ENCODE peak calls at places on chromosomes 12 and 14, in ten cellular contexts. W is esophagus squamous epithelium, L is PC-3, B is GM12865, F is Peyer's patch, C is body of pancreas, V is pancreas, K is HepG2, N is uterus, Q is GM23338. X is an unnamed sample.

GRCh38 chr14:22513066-22513812 is 75.8 kb downstream of the DAD1 start:
- DNase-seq in W (no peak), L (no peak), B (no peak), F (no peak), C (no peak), V (no peak), K (no peak), N (no peak), Q (no peak), X (no peak)

GRCh38 chr14:52031781-52032180 is 37.1 kb downstream of the NID2 start:
- DNase-seq in W (no peak), L (no peak), B (no peak), F (no peak), C (peak; percentile 83), V (no peak), K (no peak), N (peak; percentile 60), Q (no peak), X (no peak)

GRCh38 chr14:53183611-53184010 is 30.5 kb upstream of the DDHD1 start:
- DNase-seq in W (no peak), L (no peak), B (no peak), F (no peak), C (no peak), V (no peak), K (no peak), N (no peak), Q (no peak), X (no peak)

GRCh38 chr14:54672688-54673087 is 105.8 kb downstream of the SAMD4A start:
- DNase-seq in W (no peak), L (no peak), B (peak; percentile 23), F (no peak), C (no peak), V (no peak), K (no peak), N (no peak), Q (no peak), X (no peak)

GRCh38 chr12:30877110-30877875 is 49.3 kb upstream of the TSPAN11 start:
- DNase-seq in W (no peak), L (no peak), B (no peak), F (no peak), C (no peak), V (no peak), K (no peak), N (no peak), Q (peak; percentile 24), X (no peak)

GRCh38 chr14:33207467-33208015 is 268.9 kb downstream of the NPAS3 start:
- DNase-seq in W (no peak), L (no peak), B (no peak), F (no peak), C (no peak), V (no peak), K (no peak), N (no peak), Q (no peak), X (no peak)

GRCh38 chr12:82034769-82035168 is 275.6 kb upstream of the PPFIA2 start:
- DNase-seq in W (no peak), L (no peak), B (no peak), F (no peak), C (no peak), V (no peak), K (no peak), N (no peak), Q (peak; percentile 7), X (no peak)

GRCh38 chr14:76698631-76699030 is 62.6 kb upstream of the VASH1 start:
- DNase-seq in W (no peak), L (no peak), B (no peak), F (peak; percentile 9), C (no peak), V (no peak), K (no peak), N (no peak), Q (no peak), X (no peak)

GRCh38 chr12:55935742-55936151 is 4.8 kb downstream of the DGKA start:
- DNase-seq in W (no peak), L (no peak), B (no peak), F (peak; percentile 52), C (no peak), V (peak; percentile 66), K (no peak), N (peak; percentile 52), Q (peak; percentile 54), X (no peak)

GRCh38 chr12:123519151-123520001 is 14.1 kb downstream of the RILPL1 start:
- DNase-seq in W (no peak), L (no peak), B (no peak), F (no peak), C (peak; percentile 68), V (no peak), K (peak; percentile 84), N (no peak), Q (peak; percentile 38), X (peak; percentile 94)

GRCh38 chr12:65622056-65622455 is 202.2 kb upstream of the HMGA2 start:
- DNase-seq in W (no peak), L (no peak), B (no peak), F (no peak), C (no peak), V (no peak), K (no peak), N (no peak), Q (no peak), X (no peak)

GRCh38 chr12:38175538-38175937 is 141.0 kb upstream of the ALG10B start:
- DNase-seq in W (no peak), L (peak; percentile 73), B (no peak), F (no peak), C (no peak), V (no peak), K (no peak), N (no peak), Q (no peak), X (no peak)

GRCh38 chr12:88559772-88560171 is 20.5 kb downstream of the KITLG start:
- DNase-seq in W (no peak), L (no peak), B (peak; percentile 8), F (no peak), C (no peak), V (no peak), K (no peak), N (no peak), Q (no peak), X (no peak)

GRCh38 chr12:82326905-82327503 is 31.2 kb downstream of the CCDC59 start:
- DNase-seq in W (no peak), L (peak; percentile 52), B (peak; percentile 16), F (no peak), C (no peak), V (no peak), K (peak; percentile 13), N (no peak), Q (peak; percentile 51), X (no peak)

GRCh38 chr12:56574210-56574609 is 52.6 kb downstream of the RBMS2 start:
- DNase-seq in W (no peak), L (peak; percentile 24), B (no peak), F (no peak), C (no peak), V (no peak), K (no peak), N (no peak), Q (no peak), X (no peak)

GRCh38 chr12:83823386-83824045 is 1089.1 kb downstream of the SLC6A15 start:
- DNase-seq in W (no peak), L (peak; percentile 64), B (peak; percentile 86), F (no peak), C (peak; percentile 28), V (no peak), K (peak; percentile 27), N (no peak), Q (peak; percentile 84), X (no peak)

DNA sequence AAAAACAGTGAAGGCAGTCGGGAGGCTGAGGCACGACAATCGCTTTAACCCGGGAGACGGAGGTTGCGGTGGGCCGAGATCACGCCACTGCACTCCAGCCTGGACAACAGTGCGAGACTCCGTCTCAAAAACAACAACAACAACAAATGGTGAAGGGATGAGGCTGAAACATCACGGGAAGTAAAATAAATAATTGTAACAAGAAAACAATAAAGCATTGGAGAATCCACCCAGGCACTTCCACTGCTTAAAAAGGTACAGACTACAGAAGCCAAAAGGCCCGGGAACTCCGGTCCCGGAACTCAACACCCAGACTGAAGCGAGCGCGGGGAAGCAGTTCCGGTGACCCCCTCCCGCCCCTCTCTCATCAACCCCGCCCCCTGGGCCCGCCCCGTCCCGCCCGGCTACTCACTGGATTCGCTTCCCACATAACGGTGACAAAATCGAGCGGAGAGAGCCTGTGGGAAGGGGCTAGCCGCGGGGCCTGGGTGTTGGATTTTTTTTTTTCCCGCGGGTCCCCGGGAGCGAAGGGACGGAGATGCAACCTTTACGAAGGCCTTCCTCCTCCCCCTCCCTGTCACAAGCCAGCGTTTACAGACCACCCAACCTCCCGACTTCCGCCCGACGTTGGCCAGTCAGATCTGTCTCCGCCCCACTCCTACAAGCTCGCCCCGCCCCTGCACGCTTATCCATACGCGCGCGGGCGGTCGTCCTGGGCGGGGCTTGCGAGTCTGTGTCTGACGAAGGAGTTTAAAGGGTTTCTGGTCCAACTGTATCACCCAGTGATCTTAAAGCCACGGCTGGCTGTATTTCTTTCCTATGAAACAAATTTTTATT is at the start of gene PARP11:
- DNase-seq in W (peak; percentile 83), L (peak; percentile 82), B (peak; percentile 97), F (peak; percentile 99), C (peak; percentile 96), V (peak; percentile 97), K (peak; percentile 91), N (peak; percentile 97), Q (peak; percentile 99), X (peak; percentile 96)
- H3K4me3 ChIP-seq in W (peak within 1 kb of the TSS; percentile 61), L (peak within 1 kb of the TSS; percentile 79), B (peak within 1 kb of the TSS; percentile 93), F (peak within 1 kb of the TSS; percentile 56), C (peak within 1 kb of the TSS; percentile 35), V (peak within 1 kb of the TSS; percentile 52), K (peak within 1 kb of the TSS; percentile 88), N (peak within 1 kb of the TSS; percentile 79), Q (peak within 1 kb of the TSS; percentile 86), X (peak within 1 kb of the TSS; percentile 78)

GRCh38 chr14:63295991-63296630 is 22.6 kb downstream of the GPHB5 start:
- DNase-seq in W (no peak), L (no peak), B (peak; percentile 86), F (no peak), C (no peak), V (no peak), K (no peak), N (no peak), Q (no peak), X (no peak)
- H3K4me3 ChIP-seq in W (peak overlapping the region; percentile 14), L (no peak overlapping the region), B (peak overlapping the region; percentile 49), F (no peak overlapping the region), C (no peak overlapping the region), V (no peak overlapping the region), K (no peak overlapping the region), N (no peak overlapping the region), Q (no peak overlapping the region), X (no peak overlapping the region)

DNA sequence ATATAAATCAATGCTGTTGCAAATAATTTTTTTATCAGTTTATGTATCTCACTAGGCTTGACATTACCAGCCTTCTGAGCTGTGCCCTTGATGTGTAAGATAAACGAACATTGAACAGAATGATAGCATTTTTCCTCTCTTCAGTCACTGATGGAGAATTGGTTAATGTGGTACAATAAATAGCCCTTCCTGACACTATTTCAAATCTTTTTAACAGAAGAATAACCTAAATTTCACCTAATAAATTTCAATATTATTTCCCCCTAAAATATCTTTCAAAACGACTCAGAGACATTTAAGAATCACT is 2.2 kb upstream of the ATP2B1 start:
- DNase-seq in W (no peak), L (peak; percentile 19), B (no peak), F (no peak), C (no peak), V (no peak), K (no peak), N (no peak), Q (no peak), X (no peak)
- H3K4me3 ChIP-seq in W (no peak overlapping the region), L (peak overlapping the region; percentile 90), B (peak overlapping the region; percentile 68), F (no peak overlapping the region), C (no peak overlapping the region), V (no peak overlapping the region), K (no peak overlapping the region), N (no peak overlapping the region), Q (peak overlapping the region; percentile 77), X (no peak overlapping the region)

GRCh38 chr12:1591029-1591428 is 3.4 kb downstream of the FBXL14 start:
- DNase-seq in W (no peak), L (peak; percentile 59), B (peak; percentile 42), F (peak; percentile 58), C (no peak), V (no peak), K (no peak), N (no peak), Q (no peak), X (no peak)
- H3K4me3 ChIP-seq in W (peak overlapping the region; percentile 82), L (peak overlapping the region; percentile 71), B (peak overlapping the region; percentile 66), F (no peak overlapping the region), C (no peak overlapping the region), V (no peak overlapping the region), K (no peak overlapping the region), N (no peak overlapping the region), Q (peak overlapping the region; percentile 45), X (peak overlapping the region; percentile 56)

X was measured in breast epithelium.